ENCODE peak calls at places on chromosomes 3 and 15, in six cellular contexts. S is foreskin keratinocyte; D is CD4-positive, CD25-positive, alpha-beta regulatory T cell; I is SJSA1; Q is psoas muscle; Z is breast epithelium. E is an unnamed sample.
A peak's percentile ranks its signal among the peaks of the same experiment; 100 is the strongest.

GRCh38 chr3:26437678-26438077 is 184.9 kb upstream of the LRRC3B start:
- DNase-seq in S (peak; percentile 91), D (no peak), I (no peak), Q (no peak), Z (no peak), E (no peak)

GRCh38 chr3:108006901-108007331 is 83.9 kb downstream of the CD47 start:
- DNase-seq in S (no peak), D (no peak), I (no peak), Q (no peak), Z (no peak), E (no peak)

GRCh38 chr15:74302821-74303359 is 64.6 kb downstream of the CYP11A1 start:
- DNase-seq in S (no peak), D (no peak), I (no peak), Q (no peak), Z (no peak), E (no peak)

GRCh38 chr3:113210608-113211369 is 568 bp upstream of the BOC start:
- DNase-seq in S (no peak), D (no peak), I (no peak), Q (no peak), Z (no peak), E (no peak)

GRCh38 chr3:12158387-12159226 is at the start of gene TIMP4:
- DNase-seq in S (no peak), D (no peak), I (no peak), Q (peak; percentile 70), Z (no peak), E (no peak)

GRCh38 chr3:16242177-16242576 is 22.6 kb downstream of the DPH3 start:
- DNase-seq in S (no peak), D (no peak), I (no peak), Q (no peak), Z (no peak), E (no peak)

GRCh38 chr3:23894166-23895061 is 22.4 kb downstream of the NKIRAS1 start:
- DNase-seq in S (no peak), D (no peak), I (no peak), Q (no peak), Z (no peak), E (no peak)

GRCh38 chr15:83890584-83890983 is 236.7 kb downstream of the ADAMTSL3 start:
- DNase-seq in S (no peak), D (no peak), I (no peak), Q (no peak), Z (no peak), E (no peak)

GRCh38 chr3:149134560-149134959 is 5.1 kb downstream of the HPS3 start:
- DNase-seq in S (no peak), D (no peak), I (no peak), Q (no peak), Z (no peak), E (no peak)

GRCh38 chr3:126731044-126731443 is 27.0 kb downstream of the CHCHD6 start:
- DNase-seq in S (no peak), D (no peak), I (no peak), Q (no peak), Z (no peak), E (no peak)
- H3K27ac ChIP-seq in S (no peak overlapping the region), D (no peak overlapping the region), I (no peak overlapping the region), Q (no peak overlapping the region), Z (no peak overlapping the region), E (no peak overlapping the region)

GRCh38 chr3:40782086-40782721 is 257.4 kb downstream of the ZNF621 start:
- DNase-seq in S (no peak), D (no peak), I (no peak), Q (no peak), Z (no peak), E (no peak)

GRCh38 chr3:40780341-40780800 is 255.6 kb downstream of the ZNF621 start:
- DNase-seq in S (no peak), D (no peak), I (peak; percentile 54), Q (peak; percentile 85), Z (peak; percentile 79), E (peak; percentile 64)

GRCh38 chr3:40779039-40779438 is 254.3 kb downstream of the ZNF621 start:
- DNase-seq in S (no peak), D (no peak), I (no peak), Q (no peak), Z (no peak), E (no peak)

GRCh38 chr3:40780801-40781406 is 256.1 kb downstream of the ZNF621 start:
- DNase-seq in S (peak; percentile 34), D (no peak), I (no peak), Q (peak; percentile 60), Z (peak; percentile 67), E (peak; percentile 36)
- H3K27ac ChIP-seq in S (no peak overlapping the region), D (no peak overlapping the region), I (no peak overlapping the region), Q (peak overlapping the region; percentile 48), Z (peak overlapping the region; percentile 97), E (peak overlapping the region; percentile 64)

DNA sequence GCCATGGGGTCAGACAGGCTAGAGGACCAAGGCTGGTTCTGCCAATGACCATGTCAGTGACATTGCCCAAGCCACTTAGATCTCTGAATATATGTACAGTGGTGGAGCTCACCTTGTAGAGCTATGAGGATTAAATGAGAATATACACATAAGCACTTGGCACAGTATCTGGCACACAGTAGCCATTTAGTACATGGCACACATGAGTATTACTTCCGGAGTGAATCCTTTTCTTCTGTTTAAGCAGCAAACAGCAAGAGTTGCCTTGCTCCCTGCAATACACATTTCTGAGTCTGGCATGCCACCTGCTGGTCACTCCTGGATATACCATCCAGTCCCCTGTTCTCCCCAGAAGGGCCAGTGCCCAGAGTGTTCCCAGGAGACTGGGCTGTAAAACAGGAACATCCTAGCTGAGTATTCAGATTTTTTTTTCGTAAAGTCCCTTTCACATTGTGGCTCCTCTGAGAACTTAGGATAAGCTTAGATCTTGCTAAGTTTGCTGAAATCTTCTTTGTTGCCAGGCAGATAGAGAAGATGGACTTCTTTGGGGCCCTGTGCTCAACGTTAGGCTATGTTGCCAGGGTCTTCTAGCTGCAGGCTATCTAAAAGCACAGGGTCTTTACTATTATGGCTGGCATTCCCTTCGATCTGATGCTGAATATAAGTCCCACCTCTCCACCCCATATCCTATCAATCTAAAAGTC is 203.4 kb downstream of the ADAMTS9 start:
- DNase-seq in S (peak; percentile 22), D (peak; percentile 31), I (peak; percentile 76), Q (peak; percentile 74), Z (peak; percentile 80), E (peak; percentile 74)
- H3K27ac ChIP-seq in S (no peak overlapping the region), D (no peak overlapping the region), I (no peak overlapping the region), Q (no peak overlapping the region), Z (no peak overlapping the region), E (no peak overlapping the region)

GRCh38 chr3:136194409-136195257 is 1.5 kb downstream of the MSL2 start:
- DNase-seq in S (no peak), D (peak; percentile 81), I (no peak), Q (no peak), Z (no peak), E (no peak)

GRCh38 chr3:136195258-136196063 is 674 bp downstream of the MSL2 start:
- DNase-seq in S (no peak), D (no peak), I (no peak), Q (peak; percentile 86), Z (peak; percentile 68), E (peak; percentile 59)

GRCh38 chr3:136196064-136196400 is at the start of gene MSL2:
- DNase-seq in S (no peak), D (peak; percentile 84), I (peak; percentile 82), Q (no peak), Z (peak; percentile 68), E (no peak)

GRCh38 chr3:136196401-136197158 is 445 bp upstream of the MSL2 start:
- DNase-seq in S (peak; percentile 99), D (peak; percentile 97), I (peak; percentile 100), Q (peak; percentile 99), Z (peak; percentile 98), E (peak; percentile 80)

DNA sequence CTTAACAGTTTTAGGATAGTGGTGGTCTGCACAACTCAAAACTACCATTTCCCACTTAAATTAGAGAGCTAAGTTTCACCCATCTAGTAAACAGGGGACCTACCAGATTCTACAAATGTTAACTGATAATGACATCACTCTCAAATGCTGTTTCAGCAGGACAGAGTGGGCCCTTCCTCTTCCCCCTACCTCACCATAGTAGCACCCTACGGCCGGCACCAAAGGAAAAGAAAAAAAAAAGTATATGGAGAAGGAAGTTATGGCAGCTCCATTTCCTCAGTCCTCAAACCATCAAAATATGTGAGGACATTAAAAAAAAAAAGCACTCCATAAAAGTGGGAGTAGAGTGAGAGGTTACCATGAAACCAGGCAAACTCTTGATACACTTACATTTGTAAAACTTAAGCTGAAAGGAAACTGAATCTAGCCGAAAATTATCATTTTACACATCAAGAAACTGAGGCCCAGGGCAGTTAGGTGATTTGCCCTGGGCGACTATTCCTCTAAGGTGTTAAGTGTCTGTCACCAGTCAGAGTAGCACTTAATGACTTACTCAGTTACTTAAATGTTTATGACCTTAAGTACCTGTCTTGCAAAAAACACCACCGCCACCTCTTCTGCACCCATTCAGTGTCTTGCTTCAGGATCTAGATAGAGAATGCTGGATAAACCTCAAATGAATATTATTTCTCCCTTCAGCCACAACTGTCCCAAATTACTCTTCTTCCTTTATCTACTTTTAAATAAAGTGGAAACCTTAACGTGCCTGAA is 2.7 kb downstream of the MSL2 start:
- DNase-seq in S (no peak), D (no peak), I (no peak), Q (no peak), Z (no peak), E (no peak)
- H3K27ac ChIP-seq in S (peak overlapping the region; percentile 96), D (peak overlapping the region; percentile 99), I (peak overlapping the region; percentile 99), Q (peak overlapping the region; percentile 100), Z (peak overlapping the region; percentile 70), E (peak overlapping the region; percentile 8)

E was measured in caudate nucleus.